ENCODE peak calls at places on chromosomes 7 and 10, in five cellular contexts. Z, K, N, F and W are unnamed samples.

GRCh38 chr7:1859266-1860035 is 189.4 kb downstream of the ELFN1 start:
- DNase-seq in K (no peak), Z (no peak), N (no peak), F (no peak), W (no peak)

GRCh38 chr7:111031916-111032315 is 59.0 kb upstream of the LRRN3 start:
- DNase-seq in K (no peak), Z (no peak), F (no peak), N (no peak), W (no peak)

GRCh38 chr10:5858811-5859210 is 30.9 kb downstream of the ANKRD16 start:
- DNase-seq in K (no peak), N (no peak), Z (no peak), F (no peak), W (no peak)

GRCh38 chr7:4265676-4266075 is 416.4 kb upstream of the FOXK1 start:
- DNase-seq in K (no peak), N (no peak), Z (no peak), F (no peak), W (no peak)

GRCh38 chr7:113099284-113099919 is 12.8 kb upstream of the GPR85 start:
- DNase-seq in F (no peak), K (no peak), N (peak; percentile 17), Z (no peak), W (no peak)

GRCh38 chr10:79059859-79060379 is 8.8 kb upstream of the ZMIZ1 start:
- DNase-seq in Z (no peak), F (no peak), N (no peak), K (no peak), W (no peak)

GRCh38 chr7:123624527-123625183 is 23.0 kb downstream of the ASB15 start:
- DNase-seq in N (peak; percentile 25), F (no peak), Z (no peak), K (no peak), W (peak; percentile 46)

GRCh38 chr10:8075282-8076260 is 21.1 kb downstream of the GATA3 start:
- DNase-seq in Z (no peak), K (no peak), N (no peak), F (no peak), W (no peak)

GRCh38 chr7:39142750-39143149 is 165.0 kb downstream of the POU6F2 start:
- DNase-seq in N (no peak), F (no peak), K (no peak), Z (no peak), W (no peak)

GRCh38 chr10:122422266-122422980 is 32.0 kb upstream of the ARMS2 start:
- DNase-seq in K (no peak), F (no peak), N (no peak), Z (no peak), W (no peak)

GRCh38 chr10:27558612-27559020 is 54.5 kb downstream of the RAB18 start:
- DNase-seq in N (peak; percentile 55), F (no peak), Z (peak; percentile 32), K (peak; percentile 15), W (peak; percentile 30)

GRCh38 chr7:2387897-2388636 is 15.3 kb upstream of the CHST12 start:
- DNase-seq in K (no peak), F (no peak), Z (no peak), N (no peak), W (peak; percentile 45)

GRCh38 chr10:108782411-108782810 is 1140.9 kb downstream of the XPNPEP1 start:
- DNase-seq in F (no peak), N (no peak), Z (peak; percentile 18), K (no peak), W (peak; percentile 14)

GRCh38 chr7:50397320-50397970 is 52.7 kb downstream of the FIGNL1 start:
- DNase-seq in Z (no peak), K (no peak), N (no peak), F (no peak), W (no peak)

GRCh38 chr7:57404343-57404966 is 45.5 kb upstream of the ZNF716 start:
- DNase-seq in N (no peak), F (no peak), K (no peak), Z (no peak), W (no peak)

GRCh38 chr10:11292576-11293302 is 275.1 kb downstream of the CELF2 start:
- DNase-seq in K (no peak), F (no peak), Z (no peak), N (no peak), W (no peak)

GRCh38 chr7:140039071-140039470 is 23.7 kb downstream of the PARP12 start:
- DNase-seq in F (no peak), Z (no peak), N (no peak), K (no peak), W (peak; percentile 40)

GRCh38 chr10:8543361-8544056 is 489.0 kb downstream of the GATA3 start:
- DNase-seq in F (no peak), Z (no peak), K (no peak), N (no peak), W (peak; percentile 61)

GRCh38 chr10:59880976-59881510 is 25.3 kb downstream of the CCDC6 start:
- DNase-seq in N (no peak), F (no peak), Z (no peak), K (no peak), W (no peak)

GRCh38 chr10:84521015-84521414 is 192.6 kb downstream of the CCSER2 start:
- DNase-seq in F (no peak), K (no peak), Z (no peak), N (no peak), W (no peak)

GRCh38 chr10:46240684-46241565 is 45.9 kb upstream of the ANTXRL start:
- DNase-seq in K (no peak), F (no peak), N (no peak), Z (no peak), W (no peak)

GRCh38 chr7:14937580-14937979 is 35.0 kb upstream of the DGKB start:
- DNase-seq in F (no peak), Z (no peak), N (no peak), K (no peak), W (no peak)

GRCh38 chr7:46147871-46148270 is 226.8 kb upstream of the IGFBP3 start:
- DNase-seq in Z (no peak), N (no peak), F (no peak), K (no peak), W (no peak)

GRCh38 chr7:17030559-17030958 is 148.8 kb upstream of the AGR3 start:
- DNase-seq in Z (no peak), K (no peak), N (no peak), F (no peak), W (no peak)

GRCh38 chr7:151851160-151851751 is 25.7 kb downstream of the PRKAG2 start:
- DNase-seq in N (no peak), K (no peak), F (no peak), Z (no peak), W (no peak)

GRCh38 chr7:18153183-18153748 is 125.6 kb upstream of the PRPS1L1 start:
- DNase-seq in F (no peak), K (no peak), N (no peak), Z (no peak), W (no peak)

GRCh38 chr10:117545141-117546019 is 2.8 kb downstream of the EMX2 start:
- DNase-seq in K (no peak), F (no peak), N (no peak), Z (no peak), W (no peak)

GRCh38 chr7:3733541-3734140 is 432.6 kb downstream of the SDK1 start:
- DNase-seq in K (no peak), F (no peak), Z (peak; percentile 2), N (peak; percentile 54), W (no peak)

GRCh38 chr10:10489086-10489485 is 528.6 kb upstream of the CELF2 start:
- DNase-seq in F (no peak), K (no peak), Z (no peak), N (no peak), W (no peak)

GRCh38 chr7:20574784-20575757 is 40.4 kb upstream of the ABCB5 start:
- DNase-seq in K (no peak), F (peak; percentile 10), Z (no peak), N (no peak), W (no peak)

GRCh38 chr10:81068446-81068845 is 530.7 kb downstream of the SH2D4B start:
- DNase-seq in K (no peak), Z (no peak), F (no peak), N (no peak), W (no peak)

GRCh38 chr10:63066606-63067005 is 66.5 kb upstream of the NRBF2 start:
- DNase-seq in Z (no peak), N (no peak), K (no peak), F (no peak), W (no peak)

GRCh38 chr7:96718107-96719003 is 8.7 kb upstream of the SEM1 start:
- DNase-seq in K (no peak), F (no peak), N (no peak), Z (no peak), W (no peak)

GRCh38 chr10:12430406-12430982 is 81.1 kb downstream of the CAMK1D start:
- DNase-seq in F (no peak), Z (no peak), N (no peak), K (no peak), W (no peak)

GRCh38 chr7:24241216-24241615 is 42.8 kb upstream of the NPY start:
- DNase-seq in F (no peak), N (no peak), Z (no peak), K (no peak), W (no peak)

GRCh38 chr7:121313793-121314676 is 14.8 kb upstream of the WNT16 start:
- DNase-seq in F (peak; percentile 63), Z (peak; percentile 42), N (no peak), K (no peak), W (no peak)

GRCh38 chr7:41787951-41788350 is 85.1 kb upstream of the INHBA start:
- DNase-seq in N (no peak), Z (no peak), F (no peak), K (no peak), W (no peak)

GRCh38 chr10:35503548-35503947 is 101.6 kb upstream of the GJD4 start:
- DNase-seq in K (no peak), Z (no peak), F (no peak), N (no peak), W (no peak)

GRCh38 chr7:22561895-22562593 is 62.1 kb upstream of the STEAP1B start:
- DNase-seq in K (no peak), N (peak; percentile 55), Z (peak; percentile 24), F (no peak), W (peak; percentile 65)